ENCODE peak calls at places on chromosomes 11 and 22, in ten cellular contexts. J is Karpas-422; L is CD4-positive, alpha-beta memory T cell; N is heart right ventricle; C is body of pancreas; Z is stomach; M is SK-N-MC; T is lower lobe of right lung; W is gastrocnemius medialis; Q is PC-3. F is an unnamed sample.

GRCh38 chr11:115720537-115721308 is 216.5 kb upstream of the CADM1 start:
- DNase-seq in J (no peak), L (no peak), N (no peak), C (peak), Z (no peak), M (no peak), T (no peak), W (no peak), Q (no peak), F (no peak)

GRCh38 chr22:48153726-48154125 is 1391.3 kb downstream of the TBC1D22A start:
- DNase-seq in J (no peak), L (no peak), N (no peak), C (peak), Z (no peak), M (no peak), T (no peak), W (no peak), Q (no peak), F (no peak)

GRCh38 chr22:47605441-47605840 is 843.0 kb downstream of the TBC1D22A start:
- DNase-seq in J (no peak), L (no peak), N (no peak), C (no peak), Z (peak), M (no peak), T (no peak), W (no peak), Q (no peak), F (no peak)

GRCh38 chr22:37431811-37432707 is 4.8 kb upstream of the ELFN2 start:
- DNase-seq in J (no peak), L (no peak), N (no peak), C (no peak), Z (no peak), M (no peak), T (no peak), W (no peak), Q (peak), F (no peak)

GRCh38 chr11:12294613-12295012 is 82.8 kb upstream of the PARVA start:
- DNase-seq in J (no peak), L (no peak), N (no peak), C (no peak), Z (peak), M (no peak), T (no peak), W (no peak), Q (no peak), F (no peak)

GRCh38 chr11:72478596-72479143 is 44.3 kb upstream of the CLPB start:
- DNase-seq in J (no peak), L (no peak), N (no peak), C (no peak), Z (no peak), M (no peak), T (no peak), W (no peak), Q (no peak), F (no peak)

GRCh38 chr22:38949889-38950405 is 7.5 kb upstream of the APOBEC3A start:
- DNase-seq in J (no peak), L (no peak), N (no peak), C (peak), Z (no peak), M (no peak), T (peak), W (no peak), Q (no peak), F (no peak)

GRCh38 chr11:42976636-42977217 is 335.1 kb upstream of the API5 start:
- DNase-seq in J (no peak), L (no peak), N (no peak), C (no peak), Z (no peak), M (no peak), T (no peak), W (no peak), Q (no peak), F (no peak)

GRCh38 chr11:17734418-17734911 is at the start of gene KCNC1:
- DNase-seq in J (peak), L (no peak), N (peak), C (peak), Z (no peak), M (no peak), T (no peak), W (no peak), Q (no peak), F (no peak)

GRCh38 chr11:96664108-96664507 is 274.3 kb downstream of the JRKL start:
- DNase-seq in J (no peak), L (no peak), N (no peak), C (no peak), Z (no peak), M (no peak), T (no peak), W (no peak), Q (no peak), F (no peak)

GRCh38 chr22:43183496-43184263 is 3.3 kb downstream of the TTLL12 start:
- DNase-seq in J (no peak), L (no peak), N (no peak), C (no peak), Z (no peak), M (no peak), T (no peak), W (no peak), Q (no peak), F (no peak)

GRCh38 chr11:73467505-73467904 is 91.3 kb downstream of the RELT start:
- DNase-seq in J (no peak), L (no peak), N (no peak), C (no peak), Z (no peak), M (no peak), T (no peak), W (peak), Q (no peak), F (no peak)

GRCh38 chr11:1888811-1889526 is 2.7 kb downstream of the PRR33 start:
- DNase-seq in J (no peak), L (peak), N (peak), C (no peak), Z (peak), M (no peak), T (peak), W (peak), Q (no peak), F (no peak)

GRCh38 chr11:7046474-7046873 is 26.2 kb downstream of the NLRP14 start:
- DNase-seq in J (no peak), L (no peak), N (no peak), C (no peak), Z (no peak), M (no peak), T (no peak), W (no peak), Q (no peak), F (no peak)

GRCh38 chr11:13638436-13638835 is 30.0 kb upstream of the FAR1 start:
- DNase-seq in J (no peak), L (no peak), N (no peak), C (no peak), Z (no peak), M (no peak), T (no peak), W (no peak), Q (no peak), F (no peak)

GRCh38 chr11:1762537-1763302 is 1.0 kb downstream of the CTSD start:
- DNase-seq in J (no peak), L (no peak), N (no peak), C (peak), Z (peak), M (no peak), T (peak), W (peak), Q (peak), F (no peak)

GRCh38 chr22:44549701-44550100 is 51.7 kb upstream of the RTL6 start:
- DNase-seq in J (no peak), L (no peak), N (no peak), C (no peak), Z (no peak), M (no peak), T (no peak), W (no peak), Q (no peak), F (peak)

GRCh38 chr11:95121687-95122086 is 32.0 kb downstream of the ENDOD1 start:
- DNase-seq in J (peak), L (no peak), N (no peak), C (no peak), Z (no peak), M (no peak), T (no peak), W (no peak), Q (no peak), F (no peak)

GRCh38 chr22:39171623-39172264 is 19.3 kb upstream of the CBX7 start:
- DNase-seq in J (no peak), L (no peak), N (no peak), C (no peak), Z (no peak), M (no peak), T (no peak), W (no peak), Q (no peak), F (no peak)

GRCh38 chr11:5153574-5154431 is 754 bp downstream of the OR52A1 start:
- DNase-seq in J (no peak), L (no peak), N (no peak), C (no peak), Z (no peak), M (no peak), T (no peak), W (no peak), Q (no peak), F (no peak)

GRCh38 chr11:22922672-22923071 is 62.4 kb upstream of the CCDC179 start:
- DNase-seq in J (no peak), L (no peak), N (no peak), C (no peak), Z (no peak), M (no peak), T (no peak), W (no peak), Q (no peak), F (no peak)

GRCh38 chr11:72751293-72752087 is 718 bp downstream of the ARAP1 start:
- DNase-seq in J (peak), L (no peak), N (no peak), C (no peak), Z (no peak), M (no peak), T (no peak), W (no peak), Q (no peak), F (no peak)

GRCh38 chr22:46417769-46418168 is 82.3 kb downstream of the TRMU start:
- DNase-seq in J (no peak), L (no peak), N (no peak), C (no peak), Z (no peak), M (no peak), T (no peak), W (no peak), Q (no peak), F (no peak)

GRCh38 chr11:111259871-111260270 is 14.3 kb downstream of the POU2AF2 start:
- DNase-seq in J (no peak), L (no peak), N (no peak), C (no peak), Z (no peak), M (no peak), T (no peak), W (no peak), Q (peak), F (no peak)

GRCh38 chr22:30605449-30606110 is 1.4 kb upstream of the TCN2 start:
- DNase-seq in J (peak), L (peak), N (peak), C (peak), Z (peak), M (no peak), T (peak), W (peak), Q (peak), F (no peak)

GRCh38 chr22:37072673-37073072 is 21.1 kb downstream of the KCTD17 start:
- DNase-seq in J (no peak), L (no peak), N (no peak), C (no peak), Z (no peak), M (no peak), T (no peak), W (no peak), Q (no peak), F (no peak)

GRCh38 chr11:67442504-67443398 is 525 bp downstream of the CORO1B start:
- DNase-seq in J (peak), L (no peak), N (no peak), C (no peak), Z (no peak), M (no peak), T (no peak), W (no peak), Q (peak), F (no peak)

GRCh38 chr22:47228767-47229166 is 466.3 kb downstream of the TBC1D22A start:
- DNase-seq in J (no peak), L (no peak), N (no peak), C (no peak), Z (no peak), M (no peak), T (no peak), W (no peak), Q (no peak), F (no peak)

GRCh38 chr11:2156416-2157182 is 4.4 kb downstream of the INS start:
- DNase-seq in J (peak), L (peak), N (peak), C (peak), Z (peak), M (no peak), T (peak), W (peak), Q (peak), F (peak)

GRCh38 chr22:19866665-19867009 is 12.0 kb upstream of the GNB1L start:
- DNase-seq in J (no peak), L (no peak), N (no peak), C (no peak), Z (no peak), M (no peak), T (no peak), W (no peak), Q (no peak), F (no peak)

GRCh38 chr11:8063319-8063718 is 17.7 kb upstream of the TUB start:
- DNase-seq in J (no peak), L (no peak), N (no peak), C (no peak), Z (peak), M (no peak), T (no peak), W (peak), Q (no peak), F (peak)

GRCh38 chr11:120089036-120090001 is 48.6 kb downstream of the TRIM29 start:
- DNase-seq in J (no peak), L (no peak), N (no peak), C (peak), Z (peak), M (no peak), T (no peak), W (no peak), Q (no peak), F (peak)
- H3K27ac ChIP-seq in J (no peak), L (no peak), N (no peak), C (peak), Z (no peak), M (no peak), T (no peak), W (no peak), Q (no peak), F (peak)

GRCh38 chr11:46391186-46391577 is 394 bp downstream of the CHRM4 start:
- DNase-seq in J (no peak), L (no peak), N (no peak), C (no peak), Z (no peak), M (no peak), T (no peak), W (no peak), Q (no peak), F (no peak)
- H3K4me3 ChIP-seq in J (peak), L (no peak), N (peak), C (no peak), Z (peak), M (peak), T (peak), W (no peak), Q (no peak), F (peak)

DNA sequence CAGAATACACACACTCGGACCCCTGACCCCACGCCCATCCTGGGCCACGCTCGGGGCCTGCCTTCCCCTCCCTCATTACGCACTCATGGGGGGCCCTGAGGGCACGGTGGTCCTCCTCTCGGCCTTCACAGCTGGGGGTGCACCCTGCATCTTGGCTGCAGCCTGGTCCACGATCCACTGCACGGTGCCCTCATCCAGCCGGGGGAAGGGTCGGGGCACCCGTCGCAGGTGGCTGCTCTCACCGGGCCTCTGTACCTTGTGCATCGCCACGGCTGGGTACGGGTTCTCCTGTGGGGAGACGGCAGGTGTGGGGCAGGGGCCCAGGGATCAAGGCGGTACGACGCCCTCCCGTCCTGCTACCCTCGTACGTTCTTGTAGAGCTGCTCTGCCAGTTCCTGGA is 10.4 kb downstream of the SBF1 start:
- DNase-seq in J (no peak), L (no peak), N (no peak), C (no peak), Z (no peak), M (no peak), T (no peak), W (no peak), Q (no peak), F (no peak)
- H3K27ac ChIP-seq in J (no peak), L (no peak), N (no peak), C (no peak), Z (no peak), M (no peak), T (no peak), W (no peak), Q (no peak), F (no peak)

GRCh38 chr11:92225206-92225562 is 566 bp downstream of the FAT3 start:
- DNase-seq in J (no peak), L (no peak), N (peak), C (no peak), Z (no peak), M (no peak), T (no peak), W (no peak), Q (no peak), F (no peak)

GRCh38 chr11:92226331-92227232 is 2.0 kb downstream of the FAT3 start:
- DNase-seq in J (no peak), L (no peak), N (peak), C (peak), Z (no peak), M (no peak), T (no peak), W (no peak), Q (no peak), F (peak)

GRCh38 chr11:92225563-92226308 is 1.1 kb downstream of the FAT3 start:
- DNase-seq in J (no peak), L (no peak), N (peak), C (peak), Z (no peak), M (no peak), T (no peak), W (no peak), Q (no peak), F (no peak)

GRCh38 chr11:92222701-92223100 is 1.9 kb upstream of the FAT3 start:
- DNase-seq in J (no peak), L (no peak), N (no peak), C (no peak), Z (no peak), M (no peak), T (no peak), W (no peak), Q (no peak), F (no peak)

DNA sequence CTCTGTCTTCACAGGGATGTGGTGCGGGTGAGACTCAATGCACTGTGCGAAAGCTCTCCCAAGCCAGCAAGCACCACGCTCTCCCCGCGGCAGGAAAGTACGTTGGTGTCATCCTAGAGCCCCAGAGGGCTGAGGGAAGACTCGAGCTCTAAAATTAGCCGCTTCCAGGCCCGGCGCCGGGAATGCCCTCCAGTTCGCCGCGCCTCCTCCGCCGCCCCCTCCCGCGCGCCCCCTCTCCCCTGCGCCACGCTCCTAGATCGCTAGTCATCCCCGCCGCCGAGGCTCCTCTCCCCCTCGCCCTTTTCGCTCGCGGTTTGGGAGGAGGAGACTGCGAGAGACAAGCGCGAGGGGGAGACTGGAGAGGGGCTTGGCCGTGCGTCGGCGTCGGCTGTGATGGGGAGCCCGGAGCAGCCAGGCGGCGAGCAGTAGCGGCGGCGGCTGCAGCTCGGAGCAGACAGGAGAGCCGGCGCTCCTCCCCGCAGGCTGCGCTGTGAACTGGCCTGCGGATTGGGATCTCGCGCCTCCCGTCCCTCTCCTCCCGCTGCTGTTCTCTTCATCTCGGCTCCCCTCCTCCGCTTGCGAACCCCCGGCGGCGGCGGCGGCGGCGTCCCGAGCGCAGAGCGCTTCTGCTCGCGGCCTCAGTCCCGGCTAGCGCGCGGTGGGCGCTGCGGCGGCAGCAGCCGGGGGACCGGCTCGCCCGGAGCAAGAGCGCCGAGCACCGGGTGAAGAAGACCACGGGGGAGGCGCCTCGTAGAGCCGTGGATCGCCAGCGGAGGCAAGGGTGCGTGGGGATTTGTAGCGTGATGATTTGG is at the start of gene FAT3:
- DNase-seq in J (no peak), L (no peak), N (peak), C (peak), Z (no peak), M (no peak), T (peak), W (no peak), Q (no peak), F (no peak)
- H3K4me3 ChIP-seq in J (no peak), L (no peak), N (peak), C (no peak), Z (peak), M (peak), T (peak), W (peak), Q (no peak), F (peak)

GRCh38 chr22:24177456-24177855 is 3.8 kb upstream of the SUSD2 start:
- DNase-seq in J (no peak), L (no peak), N (no peak), C (no peak), Z (no peak), M (no peak), T (no peak), W (no peak), Q (no peak), F (no peak)
- H3K27ac ChIP-seq in J (no peak), L (no peak), N (peak), C (no peak), Z (peak), M (no peak), T (no peak), W (no peak), Q (no peak), F (peak)

GRCh38 chr11:108793611-108794010 is 128.7 kb downstream of the DDX10 start:
- DNase-seq in J (no peak), L (no peak), N (no peak), C (no peak), Z (no peak), M (no peak), T (no peak), W (no peak), Q (no peak), F (no peak)
- H3K4me3 ChIP-seq in J (no peak), L (no peak), N (no peak), C (no peak), Z (no peak), M (no peak), T (no peak), W (no peak), Q (no peak), F (no peak)

GRCh38 chr11:47523491-47524199 is 29.3 kb downstream of the CELF1 start:
- DNase-seq in J (no peak), L (peak), N (no peak), C (peak), Z (no peak), M (no peak), T (no peak), W (peak), Q (peak), F (no peak)

GRCh38 chr11:47527186-47527585 is 25.7 kb downstream of the CELF1 start:
- DNase-seq in J (no peak), L (no peak), N (no peak), C (no peak), Z (no peak), M (no peak), T (no peak), W (no peak), Q (no peak), F (no peak)

GRCh38 chr11:47518212-47518959 is 34.5 kb downstream of the CELF1 start:
- DNase-seq in J (no peak), L (no peak), N (no peak), C (no peak), Z (no peak), M (no peak), T (no peak), W (no peak), Q (no peak), F (no peak)

GRCh38 chr11:47524200-47524874 is 28.6 kb downstream of the CELF1 start:
- DNase-seq in J (no peak), L (peak), N (peak), C (peak), Z (peak), M (no peak), T (no peak), W (peak), Q (no peak), F (no peak)
- H3K27ac ChIP-seq in J (peak), L (peak), N (peak), C (peak), Z (peak), M (peak), T (peak), W (peak), Q (peak), F (peak)

GRCh38 chr11:79437981-79438630 is 2.7 kb downstream of the TENM4 start:
- DNase-seq in J (no peak), L (no peak), N (no peak), C (no peak), Z (no peak), M (no peak), T (no peak), W (peak), Q (no peak), F (peak)
- H3K4me3 ChIP-seq in J (no peak), L (no peak), N (peak), C (no peak), Z (peak), M (no peak), T (peak), W (peak), Q (peak), F (peak)

DNA sequence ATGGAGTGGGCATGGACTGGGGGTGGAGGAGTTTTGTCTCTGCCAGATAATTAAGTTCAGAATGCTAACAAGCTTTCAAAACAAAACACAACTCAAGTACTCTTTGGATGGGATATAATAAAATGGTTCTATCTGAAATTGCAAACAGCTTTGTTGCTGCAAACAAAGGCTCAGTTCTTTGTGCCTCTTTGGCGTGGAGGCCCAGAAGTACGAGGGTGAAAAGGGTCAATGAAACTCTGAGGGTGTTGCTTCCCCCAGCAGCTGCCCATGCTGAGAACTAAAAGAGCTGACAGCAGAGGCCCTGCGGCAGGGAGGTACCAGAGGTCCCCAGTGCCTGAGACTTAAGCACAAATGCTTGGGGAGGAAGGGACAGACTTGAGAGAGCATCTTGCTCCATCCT is 26.5 kb upstream of the IGSF22 start:
- DNase-seq in J (no peak), L (no peak), N (no peak), C (no peak), Z (no peak), M (no peak), T (no peak), W (no peak), Q (no peak), F (no peak)
- H3K27ac ChIP-seq in J (no peak), L (no peak), N (no peak), C (no peak), Z (no peak), M (no peak), T (no peak), W (no peak), Q (no peak), F (no peak)